ENCODE peak calls at places on chromosomes 13 and 19, in four cellular contexts. Y is GM12878, T is HepG2, I is K562. E is an unnamed sample.

GRCh38 chr13:88840085-88840484 is 1168.9 kb downstream of the SLITRK5 start:
- DNase-seq in Y (no peak), T (no peak), I (no peak), E (no peak)

GRCh38 chr19:12974301-12975220 is 5.2 kb downstream of the DAND5 start:
- DNase-seq in Y (no peak), T (peak; percentile 35), I (peak; percentile 46), E (no peak)

GRCh38 chr19:41595258-41595889 is 19.4 kb downstream of the CEACAM21 start:
- DNase-seq in Y (peak; percentile 40), T (peak; percentile 61), I (peak; percentile 56), E (peak; percentile 95)

GRCh38 chr13:81757348-81757950 is 1416.5 kb upstream of the SPRY2 start:
- DNase-seq in Y (no peak), T (no peak), I (no peak), E (no peak)

GRCh38 chr13:89401209-89401810 is 1730.1 kb downstream of the SLITRK5 start:
- DNase-seq in Y (no peak), T (no peak), I (no peak), E (peak; percentile 63)

GRCh38 chr19:17766543-17767131 is 15.4 kb downstream of the FCHO1 start:
- DNase-seq in Y (no peak), T (peak; percentile 89), I (peak; percentile 29), E (peak; percentile 73)

GRCh38 chr13:107421028-107421427 is 794.3 kb downstream of the LIG4 start:
- DNase-seq in Y (no peak), T (no peak), I (no peak), E (peak; percentile 60)

GRCh38 chr19:2984196-2984490 is 6.8 kb downstream of the TLE6 start:
- DNase-seq in Y (no peak), T (no peak), I (no peak), E (no peak)

GRCh38 chr13:61954092-61954491 is 538.4 kb upstream of the PCDH20 start:
- DNase-seq in Y (no peak), T (peak; percentile 4), I (no peak), E (peak; percentile 60)

DNA sequence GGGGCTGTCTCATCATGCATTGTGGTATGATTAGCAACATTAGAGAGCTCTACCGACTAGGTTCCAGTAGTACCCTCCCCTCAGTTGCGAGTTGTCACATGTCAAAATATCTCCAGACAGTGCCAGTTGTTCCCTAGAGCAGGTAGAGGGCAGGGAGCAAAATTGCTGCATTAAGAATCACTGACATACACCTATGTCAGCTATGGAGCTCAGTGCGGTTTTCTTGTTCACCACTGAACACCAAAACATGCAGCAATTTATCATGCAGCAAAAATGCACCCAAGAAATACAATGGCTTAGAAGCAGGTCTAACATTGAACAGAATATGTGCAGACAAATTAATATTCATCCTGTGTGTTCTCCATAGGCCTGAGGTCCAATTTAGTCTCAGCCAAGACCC is 186.9 kb upstream of the STARD13 start:
- DNase-seq in Y (no peak), T (no peak), I (no peak), E (no peak)
- TF ChIP-seq MYC in Y (no peak), T (no peak), I (no peak), E (no peak)

GRCh38 chr19:29843180-29844051 is 31.6 kb downstream of the CCNE1 start:
- DNase-seq in Y (no peak), T (no peak), I (peak; percentile 46), E (no peak)
- H3K9ac ChIP-seq in Y (no peak overlapping the region), T (peak overlapping the region; percentile 48), I (peak overlapping the region; percentile 69), E (no peak overlapping the region)

DNA sequence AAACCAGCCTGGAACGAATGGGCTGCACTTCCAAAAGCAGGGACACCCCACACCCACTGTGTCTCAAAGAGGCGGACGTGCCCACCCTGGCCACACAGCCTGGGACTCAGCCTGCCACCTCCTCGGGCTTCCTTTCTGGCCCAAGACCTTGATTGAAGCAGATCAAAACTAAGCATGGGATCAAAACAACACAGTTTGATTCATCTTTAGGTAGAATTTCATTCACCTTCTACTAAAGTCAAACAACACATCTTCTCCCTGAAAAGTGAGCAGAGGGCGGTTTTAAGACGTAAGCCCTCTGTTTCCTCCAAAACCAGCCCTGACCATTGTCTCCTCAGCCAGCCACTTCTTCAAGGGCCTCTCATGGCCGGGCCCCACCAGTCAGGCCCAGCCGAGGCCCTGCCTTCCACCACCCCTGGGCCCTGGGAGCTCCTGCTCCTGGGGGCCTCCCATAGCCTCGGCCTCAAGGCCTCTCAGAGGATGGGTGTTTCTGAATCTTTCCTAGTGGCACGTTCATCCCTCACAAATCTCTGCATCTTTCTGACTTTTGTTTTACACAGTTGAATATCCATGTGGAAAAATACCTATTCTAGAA is 6.3 kb upstream of the F10 start:
- DNase-seq in Y (no peak), T (no peak), I (no peak), E (no peak)
- TF ChIP-seq MYC in Y (no peak), T (no peak), I (no peak), E (no peak)

DNA sequence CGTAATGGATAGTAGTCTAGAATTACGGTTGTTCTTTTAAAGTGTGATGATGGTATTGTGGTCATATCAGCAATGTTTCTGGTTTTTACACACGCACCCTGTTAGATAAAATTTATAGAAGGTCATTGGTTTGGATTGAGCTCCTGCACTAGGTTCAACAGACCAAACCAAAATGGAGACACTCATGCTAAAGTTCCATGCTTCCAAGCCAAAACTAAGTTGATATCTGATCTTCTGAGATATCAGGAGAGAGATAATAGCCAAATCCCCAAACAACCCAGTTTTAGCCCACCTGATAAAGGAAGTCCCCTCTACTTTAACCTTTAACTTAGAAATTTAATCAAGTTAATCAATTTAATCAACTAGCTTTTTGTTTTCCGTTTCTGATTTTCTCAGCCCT is 1.2 kb downstream of the NOSIP start:
- DNase-seq in Y (no peak), T (no peak), I (no peak), E (no peak)
- H3K9ac ChIP-seq in Y (no peak overlapping the region), T (peak overlapping the region; percentile 94), I (no peak overlapping the region), E (peak overlapping the region; percentile 82)

GRCh38 chr19:36149673-36150406 is 2.4 kb downstream of the COX7A1 start:
- DNase-seq in Y (no peak), T (no peak), I (no peak), E (no peak)

GRCh38 chr19:36151144-36152051 is 849 bp downstream of the COX7A1 start:
- DNase-seq in Y (no peak), T (no peak), I (no peak), E (no peak)

GRCh38 chr19:36152886-36153525 is 759 bp upstream of the COX7A1 start:
- DNase-seq in Y (no peak), T (no peak), I (no peak), E (no peak)

GRCh38 chr19:36150586-36150985 is 1.7 kb downstream of the COX7A1 start:
- DNase-seq in Y (no peak), T (no peak), I (no peak), E (no peak)

GRCh38 chr19:36152061-36152885 is at the start of gene COX7A1:
- DNase-seq in Y (no peak), T (no peak), I (no peak), E (peak; percentile 23)
- TF ChIP-seq MYC in Y (no peak), T (no peak), I (no peak), E (no peak)